ENCODE peak calls at places on chromosomes 3 and 15, in six cellular contexts. X, N, W, O, K and F are unnamed samples.

GRCh38 chr15:32715276-32715675 is 2.5 kb upstream of the GREM1 start:
- DNase-seq in X (no peak), N (no peak), W (no peak), O (no peak), K (no peak), F (no peak)

GRCh38 chr15:89672221-89673161 is 6.7 kb downstream of the PLIN1 start:
- DNase-seq in X (no peak), N (no peak), W (no peak), O (no peak), K (no peak), F (no peak)

GRCh38 chr15:60582370-60583036 is 103.6 kb upstream of the ICE2 start:
- DNase-seq in X (no peak), N (no peak), W (no peak), O (no peak), K (no peak), F (no peak)

GRCh38 chr3:107745354-107745753 is 222.6 kb downstream of the BBX start:
- DNase-seq in X (no peak), N (no peak), W (no peak), O (no peak), K (no peak), F (no peak)

GRCh38 chr3:33111581-33111980 is 2.2 kb upstream of the CRTAP start:
- DNase-seq in X (no peak), N (no peak), W (no peak), O (no peak), K (no peak), F (no peak)

GRCh38 chr15:89496155-89497098 is at the start of gene RHCG:
- DNase-seq in X (peak; percentile 23), N (no peak), W (no peak), O (no peak), K (no peak), F (no peak)

GRCh38 chr3:86180696-86181095 is 810.3 kb downstream of the VGLL3 start:
- DNase-seq in X (no peak), N (no peak), W (no peak), O (no peak), K (no peak), F (no peak)

GRCh38 chr3:55500555-55501340 is 13.6 kb upstream of the WNT5A start:
- DNase-seq in X (no peak), N (no peak), W (no peak), O (no peak), K (no peak), F (no peak)

GRCh38 chr3:66483006-66483928 is 17.6 kb downstream of the LRIG1 start:
- DNase-seq in X (peak; percentile 57), N (peak; percentile 94), W (peak; percentile 81), O (no peak), K (peak; percentile 55), F (no peak)

GRCh38 chr3:14410501-14411165 is 8.2 kb downstream of the SLC6A6 start:
- DNase-seq in X (peak; percentile 33), N (no peak), W (peak; percentile 85), O (no peak), K (no peak), F (no peak)

GRCh38 chr3:183914856-183915255 is 30.2 kb upstream of the PARL start:
- DNase-seq in X (no peak), N (no peak), W (no peak), O (no peak), K (no peak), F (no peak)

GRCh38 chr3:100864471-100865268 is 128.6 kb downstream of the ABI3BP start:
- DNase-seq in X (no peak), N (no peak), W (no peak), O (no peak), K (no peak), F (no peak)

GRCh38 chr3:151012753-151013152 is 40.2 kb upstream of the CLRN1 start:
- DNase-seq in X (no peak), N (no peak), W (no peak), O (no peak), K (no peak), F (no peak)

DNA sequence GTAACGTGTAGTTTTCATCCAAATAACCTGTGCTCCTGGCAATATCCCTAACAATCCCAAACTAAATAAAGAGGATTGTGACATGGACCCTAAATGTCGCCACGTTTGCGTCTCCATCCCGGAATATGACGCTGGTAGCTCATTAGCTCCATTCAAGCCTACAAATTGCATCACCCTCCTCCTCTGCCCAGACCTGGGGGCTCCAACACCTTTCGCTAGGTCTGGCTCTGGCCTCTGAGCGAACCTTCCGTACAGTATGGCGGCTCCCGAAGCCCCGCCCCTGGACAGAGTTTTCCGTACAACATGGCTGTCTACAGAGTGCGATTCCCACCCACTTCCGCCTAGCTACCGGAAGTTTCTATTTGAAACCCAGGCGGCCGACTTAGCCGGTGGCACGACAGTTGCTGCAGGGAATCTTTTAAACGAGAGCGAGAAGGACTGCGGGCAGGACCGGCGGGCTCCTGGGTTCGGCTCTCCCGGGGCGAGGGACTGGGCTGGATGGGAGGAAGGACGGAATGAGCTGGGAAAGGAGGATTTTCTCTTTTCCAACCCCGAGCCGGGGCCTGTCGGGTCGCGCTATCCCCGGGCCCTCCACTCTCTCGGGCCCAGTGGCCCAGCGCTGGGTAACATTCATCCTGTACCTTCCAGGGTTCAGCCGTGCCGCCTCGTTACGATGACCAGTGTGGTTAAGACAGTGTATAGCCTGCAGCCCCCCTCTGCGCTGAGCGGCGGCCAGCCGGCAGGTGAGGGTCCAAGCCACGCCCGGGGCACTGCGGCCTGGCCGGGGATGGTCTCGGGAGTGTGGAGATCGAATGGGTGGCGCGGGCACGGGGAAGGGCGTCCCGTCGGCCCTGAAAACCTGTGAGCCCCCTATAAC is at the start of gene KNSTRN:
- DNase-seq in X (peak; percentile 94), N (peak; percentile 95), W (peak; percentile 88), O (peak; percentile 93), K (peak; percentile 86), F (peak; percentile 61)
- TF ChIP-seq POLR2A in X (no peak), N (no peak), W (peak; percentile 29), O (no peak), K (no peak), F (peak; percentile 39)

GRCh38 chr15:71691700-71692417 is 118.5 kb upstream of the NR2E3 start:
- DNase-seq in X (no peak), N (no peak), W (peak; percentile 8), O (no peak), K (no peak), F (no peak)
- H3K27ac ChIP-seq in X (peak overlapping the region; percentile 49), N (no peak overlapping the region), W (peak overlapping the region; percentile 8), O (peak overlapping the region; percentile 25), K (peak overlapping the region; percentile 74), F (peak overlapping the region; percentile 82)

DNA sequence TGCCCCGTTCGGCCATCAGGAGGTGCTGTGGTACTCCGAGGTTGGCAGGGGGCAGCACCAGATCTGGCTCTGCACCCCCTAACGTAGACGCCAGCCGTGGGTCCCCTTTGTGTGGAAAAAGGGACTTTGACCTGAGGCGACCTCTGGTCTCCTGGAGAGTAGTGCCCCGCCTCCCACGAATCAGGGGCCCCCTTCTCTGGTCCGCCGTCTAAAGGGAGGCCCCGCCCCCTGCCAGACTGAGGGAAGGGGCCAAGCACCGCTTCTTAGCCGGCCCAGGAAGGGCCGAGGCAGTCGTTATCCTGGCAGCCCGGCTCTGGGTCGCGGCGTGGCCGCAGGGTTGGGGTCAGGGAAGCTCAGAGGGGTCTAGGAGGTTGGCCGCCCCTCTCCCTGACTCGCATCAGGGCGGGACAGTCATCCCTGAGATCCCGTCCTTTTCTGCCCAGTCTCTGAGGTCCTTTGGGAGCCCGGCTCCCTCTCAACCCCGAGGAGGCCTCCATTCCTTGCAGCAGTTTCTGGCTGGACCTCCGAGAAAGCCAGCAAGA is 630 bp downstream of the HYAL2 start:
- DNase-seq in X (no peak), N (no peak), W (no peak), O (no peak), K (no peak), F (no peak)
- TF ChIP-seq CTCF in X (peak; percentile 62), N (peak; percentile 50), W (no peak), O (peak; percentile 52), K (no peak), F (no peak)

GRCh38 chr3:161069441-161070251 is 35.5 kb downstream of the B3GALNT1 start:
- DNase-seq in X (no peak), N (no peak), W (no peak), O (no peak), K (no peak), F (no peak)
- TF ChIP-seq POLR2A in X (no peak), N (no peak), W (no peak), O (no peak), K (no peak), F (no peak)

DNA sequence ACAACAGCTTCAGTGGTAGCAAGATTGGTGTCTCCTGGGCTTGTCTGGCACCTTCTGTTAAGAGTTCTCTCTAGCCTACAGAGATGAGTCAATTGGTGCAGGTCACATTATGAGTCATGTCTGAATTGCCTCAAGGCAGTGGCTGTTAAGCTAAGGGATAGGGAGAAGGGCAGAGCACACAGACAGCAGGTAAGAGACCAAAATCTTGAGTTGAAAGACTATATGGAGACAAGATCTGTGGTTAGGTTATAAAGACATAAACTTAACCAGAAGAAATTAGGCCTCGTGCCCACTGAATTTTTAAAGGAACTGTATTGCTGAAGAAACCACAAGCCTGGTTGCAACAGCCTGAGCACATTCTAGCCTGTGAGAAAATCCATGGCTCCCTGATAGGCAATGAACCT is 19.2 kb upstream of the KPNA1 start:
- DNase-seq in X (no peak), N (no peak), W (no peak), O (no peak), K (no peak), F (no peak)
- H3K27ac ChIP-seq in X (no peak overlapping the region), N (no peak overlapping the region), W (no peak overlapping the region), O (no peak overlapping the region), K (peak overlapping the region; percentile 21), F (no peak overlapping the region)

GRCh38 chr3:181860243-181860642 is 148.5 kb downstream of the SOX2 start:
- DNase-seq in X (no peak), N (no peak), W (no peak), O (no peak), K (no peak), F (no peak)

GRCh38 chr3:181859518-181859917 is 147.8 kb downstream of the SOX2 start:
- DNase-seq in X (no peak), N (no peak), W (no peak), O (no peak), K (no peak), F (no peak)

GRCh38 chr3:181862502-181862901 is 150.8 kb downstream of the SOX2 start:
- DNase-seq in X (no peak), N (no peak), W (no peak), O (no peak), K (no peak), F (no peak)
- TF ChIP-seq CTCF in X (no peak), N (no peak), W (no peak), O (no peak), K (no peak), F (no peak)